ENCODE peak calls at places on chromosome 1, in four cellular contexts. One of them, this sample, is unnamed.

GRCh38 chr1:22196641-22197040 is 53.7 kb upstream of the WNT4 start:
- DNase-seq in stimulated activated CD4-positive, alpha-beta T cell treated with anti-CD3 and anti-CD28 coated beads, Interleukin-12 subunit alpha, Interleukin-12 subunit beta, amount 100 ng/mL, for 48 hours: no peak
- DNase-seq in AG08395: no peak
- DNase-seq in stimulated activated naive CD8-positive, alpha-beta T cell treated with anti-CD3 and anti-CD28 coated beads, Interleukin-15, amount 100 ng/mL, for 72 hours: no peak
- DNase-seq in this sample: no peak

GRCh38 chr1:225896937-225897549 is 8.1 kb upstream of the LEFTY1 start:
- DNase-seq in stimulated activated CD4-positive, alpha-beta T cell treated with anti-CD3 and anti-CD28 coated beads, Interleukin-12 subunit alpha, Interleukin-12 subunit beta, amount 100 ng/mL, for 48 hours: peak
- DNase-seq in AG08395: no peak
- DNase-seq in stimulated activated naive CD8-positive, alpha-beta T cell treated with anti-CD3 and anti-CD28 coated beads, Interleukin-15, amount 100 ng/mL, for 72 hours: peak
- DNase-seq in this sample: no peak

GRCh38 chr1:209576798-209577197 is 6.7 kb upstream of the CAMK1G start:
- DNase-seq in stimulated activated CD4-positive, alpha-beta T cell treated with anti-CD3 and anti-CD28 coated beads, Interleukin-12 subunit alpha, Interleukin-12 subunit beta, amount 100 ng/mL, for 48 hours: peak
- DNase-seq in AG08395: peak
- DNase-seq in stimulated activated naive CD8-positive, alpha-beta T cell treated with anti-CD3 and anti-CD28 coated beads, Interleukin-15, amount 100 ng/mL, for 72 hours: peak
- DNase-seq in this sample: no peak

GRCh38 chr1:203052556-203053059 is 26.3 kb downstream of the PPFIA4 start:
- DNase-seq in stimulated activated CD4-positive, alpha-beta T cell treated with anti-CD3 and anti-CD28 coated beads, Interleukin-12 subunit alpha, Interleukin-12 subunit beta, amount 100 ng/mL, for 48 hours: no peak
- DNase-seq in AG08395: no peak
- DNase-seq in stimulated activated naive CD8-positive, alpha-beta T cell treated with anti-CD3 and anti-CD28 coated beads, Interleukin-15, amount 100 ng/mL, for 72 hours: no peak
- DNase-seq in this sample: no peak

GRCh38 chr1:71862756-71863155 is 419.6 kb downstream of the NEGR1 start:
- DNase-seq in stimulated activated CD4-positive, alpha-beta T cell treated with anti-CD3 and anti-CD28 coated beads, Interleukin-12 subunit alpha, Interleukin-12 subunit beta, amount 100 ng/mL, for 48 hours: no peak
- DNase-seq in AG08395: no peak
- DNase-seq in stimulated activated naive CD8-positive, alpha-beta T cell treated with anti-CD3 and anti-CD28 coated beads, Interleukin-15, amount 100 ng/mL, for 72 hours: no peak
- DNase-seq in this sample: no peak

GRCh38 chr1:84998642-84999280 is 1.8 kb upstream of the MCOLN2 start:
- DNase-seq in stimulated activated CD4-positive, alpha-beta T cell treated with anti-CD3 and anti-CD28 coated beads, Interleukin-12 subunit alpha, Interleukin-12 subunit beta, amount 100 ng/mL, for 48 hours: no peak
- DNase-seq in AG08395: no peak
- DNase-seq in stimulated activated naive CD8-positive, alpha-beta T cell treated with anti-CD3 and anti-CD28 coated beads, Interleukin-15, amount 100 ng/mL, for 72 hours: peak
- DNase-seq in this sample: no peak

GRCh38 chr1:204723131-204723787 is 37.7 kb upstream of the LRRN2 start:
- DNase-seq in stimulated activated CD4-positive, alpha-beta T cell treated with anti-CD3 and anti-CD28 coated beads, Interleukin-12 subunit alpha, Interleukin-12 subunit beta, amount 100 ng/mL, for 48 hours: no peak
- DNase-seq in AG08395: no peak
- DNase-seq in stimulated activated naive CD8-positive, alpha-beta T cell treated with anti-CD3 and anti-CD28 coated beads, Interleukin-15, amount 100 ng/mL, for 72 hours: no peak
- DNase-seq in this sample: no peak

GRCh38 chr1:93907718-93908117 is 1.5 kb downstream of the GCLM start:
- DNase-seq in stimulated activated CD4-positive, alpha-beta T cell treated with anti-CD3 and anti-CD28 coated beads, Interleukin-12 subunit alpha, Interleukin-12 subunit beta, amount 100 ng/mL, for 48 hours: no peak
- DNase-seq in AG08395: peak
- DNase-seq in stimulated activated naive CD8-positive, alpha-beta T cell treated with anti-CD3 and anti-CD28 coated beads, Interleukin-15, amount 100 ng/mL, for 72 hours: no peak
- DNase-seq in this sample: no peak

GRCh38 chr1:232574867-232575523 is 54.9 kb downstream of the SIPA1L2 start:
- DNase-seq in stimulated activated CD4-positive, alpha-beta T cell treated with anti-CD3 and anti-CD28 coated beads, Interleukin-12 subunit alpha, Interleukin-12 subunit beta, amount 100 ng/mL, for 48 hours: no peak
- DNase-seq in AG08395: no peak
- DNase-seq in stimulated activated naive CD8-positive, alpha-beta T cell treated with anti-CD3 and anti-CD28 coated beads, Interleukin-15, amount 100 ng/mL, for 72 hours: no peak
- DNase-seq in this sample: no peak

GRCh38 chr1:192724670-192725069 is 84.2 kb upstream of the RGS2 start:
- DNase-seq in stimulated activated CD4-positive, alpha-beta T cell treated with anti-CD3 and anti-CD28 coated beads, Interleukin-12 subunit alpha, Interleukin-12 subunit beta, amount 100 ng/mL, for 48 hours: no peak
- DNase-seq in AG08395: peak
- DNase-seq in stimulated activated naive CD8-positive, alpha-beta T cell treated with anti-CD3 and anti-CD28 coated beads, Interleukin-15, amount 100 ng/mL, for 72 hours: no peak
- DNase-seq in this sample: no peak

GRCh38 chr1:26785611-26786436 is 1.9 kb upstream of the PIGV start:
- DNase-seq in stimulated activated CD4-positive, alpha-beta T cell treated with anti-CD3 and anti-CD28 coated beads, Interleukin-12 subunit alpha, Interleukin-12 subunit beta, amount 100 ng/mL, for 48 hours: no peak
- DNase-seq in AG08395: no peak
- DNase-seq in stimulated activated naive CD8-positive, alpha-beta T cell treated with anti-CD3 and anti-CD28 coated beads, Interleukin-15, amount 100 ng/mL, for 72 hours: peak
- DNase-seq in this sample: no peak

GRCh38 chr1:25794325-25794724 is 5.7 kb upstream of the SELENON start:
- DNase-seq in stimulated activated CD4-positive, alpha-beta T cell treated with anti-CD3 and anti-CD28 coated beads, Interleukin-12 subunit alpha, Interleukin-12 subunit beta, amount 100 ng/mL, for 48 hours: no peak
- DNase-seq in AG08395: peak
- DNase-seq in stimulated activated naive CD8-positive, alpha-beta T cell treated with anti-CD3 and anti-CD28 coated beads, Interleukin-15, amount 100 ng/mL, for 72 hours: no peak
- DNase-seq in this sample: no peak

GRCh38 chr1:163163861-163164582 is 38.7 kb downstream of the RGS5 start:
- DNase-seq in stimulated activated CD4-positive, alpha-beta T cell treated with anti-CD3 and anti-CD28 coated beads, Interleukin-12 subunit alpha, Interleukin-12 subunit beta, amount 100 ng/mL, for 48 hours: no peak
- DNase-seq in AG08395: no peak
- DNase-seq in stimulated activated naive CD8-positive, alpha-beta T cell treated with anti-CD3 and anti-CD28 coated beads, Interleukin-15, amount 100 ng/mL, for 72 hours: no peak
- DNase-seq in this sample: no peak

GRCh38 chr1:232316864-232317263 is 313.1 kb downstream of the SIPA1L2 start:
- DNase-seq in stimulated activated CD4-positive, alpha-beta T cell treated with anti-CD3 and anti-CD28 coated beads, Interleukin-12 subunit alpha, Interleukin-12 subunit beta, amount 100 ng/mL, for 48 hours: no peak
- DNase-seq in AG08395: peak
- DNase-seq in stimulated activated naive CD8-positive, alpha-beta T cell treated with anti-CD3 and anti-CD28 coated beads, Interleukin-15, amount 100 ng/mL, for 72 hours: no peak
- DNase-seq in this sample: no peak

GRCh38 chr1:94020764-94021579 is 100.0 kb downstream of the ABCA4 start:
- DNase-seq in stimulated activated CD4-positive, alpha-beta T cell treated with anti-CD3 and anti-CD28 coated beads, Interleukin-12 subunit alpha, Interleukin-12 subunit beta, amount 100 ng/mL, for 48 hours: no peak
- DNase-seq in AG08395: peak
- DNase-seq in stimulated activated naive CD8-positive, alpha-beta T cell treated with anti-CD3 and anti-CD28 coated beads, Interleukin-15, amount 100 ng/mL, for 72 hours: no peak
- DNase-seq in this sample: no peak

GRCh38 chr1:117365350-117366280 is 1.6 kb upstream of the MAN1A2 start:
- DNase-seq in stimulated activated CD4-positive, alpha-beta T cell treated with anti-CD3 and anti-CD28 coated beads, Interleukin-12 subunit alpha, Interleukin-12 subunit beta, amount 100 ng/mL, for 48 hours: no peak
- DNase-seq in AG08395: peak
- DNase-seq in stimulated activated naive CD8-positive, alpha-beta T cell treated with anti-CD3 and anti-CD28 coated beads, Interleukin-15, amount 100 ng/mL, for 72 hours: no peak
- DNase-seq in this sample: no peak